ENCODE peak calls at places on chromosomes 7 and 10, in five cellular contexts. One of them, this sample, is unnamed.

GRCh38 chr7:34846976-34847375 is 189.0 kb downstream of the NPSR1 start:
- DNase-seq in Panc1: no peak
- DNase-seq in IMR-90: no peak
- DNase-seq in brain microvascular endothelial cell: no peak
- DNase-seq in HFF-Myc: no peak
- DNase-seq in this sample: no peak

GRCh38 chr7:99105756-99106155 is 38.2 kb downstream of the SMURF1 start:
- DNase-seq in HFF-Myc: no peak
- DNase-seq in brain microvascular endothelial cell: no peak
- DNase-seq in IMR-90: no peak
- DNase-seq in Panc1: no peak
- DNase-seq in this sample: no peak

GRCh38 chr7:122803323-122803722 is 82.9 kb downstream of the CADPS2 start:
- DNase-seq in Panc1: no peak
- DNase-seq in IMR-90: no peak
- DNase-seq in brain microvascular endothelial cell: peak; percentile 37
- DNase-seq in HFF-Myc: no peak
- DNase-seq in this sample: peak; percentile 77

GRCh38 chr7:134469622-134470021 is 10.7 kb upstream of the AKR1B1 start:
- DNase-seq in HFF-Myc: no peak
- DNase-seq in IMR-90: no peak
- DNase-seq in Panc1: no peak
- DNase-seq in brain microvascular endothelial cell: no peak
- DNase-seq in this sample: no peak

GRCh38 chr7:101186839-101187448 is 6.9 kb upstream of the NAT16 start:
- DNase-seq in IMR-90: no peak
- DNase-seq in brain microvascular endothelial cell: no peak
- DNase-seq in Panc1: no peak
- DNase-seq in HFF-Myc: no peak
- DNase-seq in this sample: no peak

GRCh38 chr7:90349305-90349704 is 2.8 kb downstream of the GTPBP10 start:
- DNase-seq in brain microvascular endothelial cell: no peak
- DNase-seq in HFF-Myc: no peak
- DNase-seq in Panc1: no peak
- DNase-seq in IMR-90: no peak
- DNase-seq in this sample: no peak

GRCh38 chr10:96588601-96589419 is 2.0 kb upstream of the TM9SF3 start:
- DNase-seq in IMR-90: peak; percentile 47
- DNase-seq in brain microvascular endothelial cell: no peak
- DNase-seq in Panc1: no peak
- DNase-seq in HFF-Myc: no peak
- DNase-seq in this sample: no peak

GRCh38 chr10:29183304-29183918 is 105.5 kb upstream of the LYZL1 start:
- DNase-seq in brain microvascular endothelial cell: no peak
- DNase-seq in HFF-Myc: no peak
- DNase-seq in Panc1: no peak
- DNase-seq in IMR-90: no peak
- DNase-seq in this sample: no peak

GRCh38 chr7:135758531-135758932 is 9.9 kb upstream of the FAM180A start:
- DNase-seq in IMR-90: peak; percentile 34
- DNase-seq in brain microvascular endothelial cell: peak; percentile 63
- DNase-seq in Panc1: no peak
- DNase-seq in HFF-Myc: no peak
- DNase-seq in this sample: peak; percentile 75

GRCh38 chr7:2037301-2037804 is 195.4 kb downstream of the MAD1L1 start:
- DNase-seq in HFF-Myc: no peak
- DNase-seq in Panc1: no peak
- DNase-seq in brain microvascular endothelial cell: no peak
- DNase-seq in IMR-90: peak; percentile 44
- DNase-seq in this sample: peak; percentile 11
- H3K4me3 ChIP-seq in HFF-Myc: no peak overlapping the region
- H3K4me3 ChIP-seq in Panc1: no peak overlapping the region
- H3K4me3 ChIP-seq in brain microvascular endothelial cell: no peak overlapping the region
- H3K4me3 ChIP-seq in IMR-90: peak overlapping the region; percentile 39
- H3K4me3 ChIP-seq in this sample: no peak overlapping the region

DNA sequence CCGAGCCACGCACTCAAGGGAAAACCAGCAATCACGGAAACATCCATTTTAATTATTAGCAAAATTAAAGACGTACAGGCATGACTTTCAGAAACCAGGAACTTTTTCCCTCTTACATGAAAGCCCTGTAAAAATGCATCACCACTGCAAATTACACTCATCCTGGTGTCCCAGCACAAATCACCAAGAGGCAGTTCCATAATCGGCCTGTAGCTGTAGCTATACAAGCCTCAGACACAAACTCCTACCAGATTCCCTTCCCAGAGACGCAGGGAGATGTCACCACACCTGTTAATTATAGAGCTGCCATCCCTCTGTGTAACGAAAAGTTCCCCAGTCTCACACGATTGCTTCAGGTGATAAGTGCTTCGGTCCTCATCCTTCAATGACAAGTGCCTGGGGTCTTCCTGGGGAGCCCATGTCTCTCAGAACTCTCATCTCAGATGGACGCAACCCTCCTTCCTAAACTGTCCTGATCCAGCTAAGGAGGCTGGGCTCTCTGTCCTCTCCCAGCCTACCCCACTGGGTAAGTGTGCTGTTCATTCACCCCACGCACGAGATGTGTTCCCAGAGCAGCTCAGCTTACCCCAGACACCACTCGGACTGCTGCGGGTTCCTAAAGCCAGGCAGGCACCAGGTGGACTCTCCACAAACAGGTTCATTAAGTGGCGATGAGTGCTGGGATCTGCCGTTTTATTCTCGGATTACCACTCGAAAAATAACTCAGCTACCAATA is 5.9 kb downstream of the FGFR2 start:
- DNase-seq in IMR-90: no peak
- DNase-seq in Panc1: no peak
- DNase-seq in HFF-Myc: no peak
- DNase-seq in brain microvascular endothelial cell: no peak
- DNase-seq in this sample: no peak
- TF ChIP-seq CTCF in IMR-90: no peak
- TF ChIP-seq CTCF in Panc1: peak; percentile 34
- TF ChIP-seq CTCF in HFF-Myc: no peak
- TF ChIP-seq CTCF in brain microvascular endothelial cell: no peak
- TF ChIP-seq CTCF in this sample: no peak

GRCh38 chr10:75622503-75622902 is 191.1 kb downstream of the LRMDA start:
- DNase-seq in Panc1: no peak
- DNase-seq in brain microvascular endothelial cell: no peak
- DNase-seq in HFF-Myc: no peak
- DNase-seq in IMR-90: no peak
- DNase-seq in this sample: no peak

GRCh38 chr10:75624632-75625031 is 193.2 kb downstream of the LRMDA start:
- DNase-seq in brain microvascular endothelial cell: no peak
- DNase-seq in HFF-Myc: no peak
- DNase-seq in IMR-90: no peak
- DNase-seq in Panc1: no peak
- DNase-seq in this sample: no peak

GRCh38 chr10:75619636-75620035 is 188.2 kb downstream of the LRMDA start:
- DNase-seq in brain microvascular endothelial cell: no peak
- DNase-seq in IMR-90: no peak
- DNase-seq in Panc1: no peak
- DNase-seq in HFF-Myc: no peak
- DNase-seq in this sample: no peak

GRCh38 chr10:75617485-75618155 is 186.2 kb downstream of the LRMDA start:
- DNase-seq in HFF-Myc: no peak
- DNase-seq in brain microvascular endothelial cell: no peak
- DNase-seq in Panc1: no peak
- DNase-seq in IMR-90: no peak
- DNase-seq in this sample: peak; percentile 3

DNA sequence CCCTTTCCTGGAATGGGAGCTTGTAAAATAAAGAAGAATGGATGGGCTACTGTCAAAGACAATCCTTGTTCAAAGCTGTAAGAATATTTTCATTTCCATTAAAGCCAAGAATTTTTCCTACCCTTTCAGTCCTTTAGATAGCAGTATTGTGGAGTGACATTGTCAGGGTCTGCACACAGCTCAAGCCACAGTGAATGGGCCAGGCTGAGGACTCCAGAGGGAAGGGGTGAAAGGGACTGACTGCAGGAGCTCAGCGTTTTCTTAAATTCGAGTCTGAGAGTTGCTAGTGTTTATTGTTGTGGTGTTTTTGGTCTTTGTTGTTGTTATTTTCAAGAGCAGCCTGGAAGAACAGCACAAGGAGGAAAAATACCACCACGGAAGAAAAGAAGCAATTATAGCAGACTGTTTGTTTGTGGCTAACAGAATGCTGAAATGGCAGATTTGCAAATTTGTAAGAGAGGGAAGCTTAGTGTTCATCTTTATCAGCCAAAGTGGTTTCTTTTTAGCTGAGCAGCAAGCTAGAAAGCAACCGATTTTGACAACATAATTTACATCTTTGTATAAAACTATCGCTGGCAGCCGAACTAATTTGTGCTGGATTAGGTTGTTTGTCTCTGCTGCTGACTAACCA is 192.0 kb downstream of the LRMDA start:
- DNase-seq in Panc1: no peak
- DNase-seq in HFF-Myc: no peak
- DNase-seq in IMR-90: no peak
- DNase-seq in brain microvascular endothelial cell: no peak
- DNase-seq in this sample: no peak
- H3K4me3 ChIP-seq in Panc1: no peak overlapping the region
- H3K4me3 ChIP-seq in HFF-Myc: no peak overlapping the region
- H3K4me3 ChIP-seq in IMR-90: no peak overlapping the region
- H3K4me3 ChIP-seq in brain microvascular endothelial cell: no peak overlapping the region
- H3K4me3 ChIP-seq in this sample: no peak overlapping the region

GRCh38 chr7:30057741-30058140 is 29.5 kb downstream of the PLEKHA8 start:
- DNase-seq in HFF-Myc: no peak
- DNase-seq in brain microvascular endothelial cell: no peak
- DNase-seq in IMR-90: peak; percentile 24
- DNase-seq in Panc1: no peak
- DNase-seq in this sample: no peak
- TF ChIP-seq CTCF in HFF-Myc: no peak
- TF ChIP-seq CTCF in brain microvascular endothelial cell: no peak
- TF ChIP-seq CTCF in IMR-90: no peak
- TF ChIP-seq CTCF in Panc1: no peak
- TF ChIP-seq CTCF in this sample: no peak